ENCODE peak calls at places on chromosomes 2 and 18, in five cellular contexts. V is CD8-positive, alpha-beta T cell; B is MM.1S; N is right atrium auricular region; R is Peyer's patch. L is an unnamed sample. For H3K9me3 and H3K36me3, the result is how much of the 10 kb centered on the place peaks cover.

GRCh38 chr18:8435376-8435775 is 173.9 kb upstream of the RAB12 start:
- DNase-seq in R (no peak), B (no peak), N (no peak), V (no peak), L (no peak)

GRCh38 chr2:50492452-50492851 is 539.5 kb downstream of the NRXN1 start:
- DNase-seq in R (no peak), B (peak), V (no peak), N (no peak), L (no peak)

GRCh38 chr18:55096261-55097026 is 137.2 kb upstream of the CCDC68 start:
- DNase-seq in N (no peak), B (peak), V (no peak), R (no peak), L (no peak)

GRCh38 chr2:56656826-56657225 is 473.0 kb downstream of the CCDC85A start:
- DNase-seq in B (no peak), N (no peak), R (no peak), V (no peak), L (no peak)

GRCh38 chr2:105409717-105410116 is 10.9 kb upstream of the FHL2 start:
- DNase-seq in B (no peak), V (no peak), N (peak), R (no peak), L (no peak)

GRCh38 chr2:88603146-88603545 is 24.1 kb downstream of the EIF2AK3 start:
- DNase-seq in B (no peak), R (no peak), N (no peak), V (no peak), L (no peak)

GRCh38 chr2:85253890-85254289 is 73.9 kb downstream of the TGOLN2 start:
- DNase-seq in B (no peak), V (no peak), R (no peak), N (no peak), L (no peak)

GRCh38 chr2:197924483-197924882 is 120.1 kb downstream of the PLCL1 start:
- DNase-seq in B (no peak), R (no peak), N (no peak), V (no peak), L (no peak)

GRCh38 chr2:215548714-215549113 is 112.8 kb upstream of the FN1 start:
- DNase-seq in V (no peak), B (no peak), R (no peak), N (no peak), L (no peak)

GRCh38 chr18:34158881-34159690 is 65.6 kb downstream of the NOL4 start:
- DNase-seq in R (peak), B (no peak), V (no peak), N (no peak), L (no peak)

GRCh38 chr2:59034791-59035190 is 793.7 kb upstream of the FANCL start:
- DNase-seq in R (no peak), V (no peak), B (no peak), N (no peak), L (no peak)

GRCh38 chr2:158667969-158668368 is 127.1 kb upstream of the DAPL1 start:
- DNase-seq in N (no peak), R (no peak), B (no peak), V (no peak), L (no peak)

GRCh38 chr2:33212151-33212550 is 264.3 kb upstream of the RASGRP3 start:
- DNase-seq in N (peak), B (no peak), V (no peak), R (no peak), L (no peak)

GRCh38 chr2:225466891-225467604 is 67.5 kb downstream of the NYAP2 start:
- DNase-seq in B (no peak), V (no peak), R (no peak), N (no peak), L (no peak)

GRCh38 chr18:79890638-79891037 is 60.8 kb downstream of the SLC66A2 start:
- DNase-seq in N (no peak), B (no peak), V (no peak), R (no peak), L (no peak)
- H3K9me3 ChIP-seq in N (under half), B (under half), V (under half), R (under half), L (under half)

DNA sequence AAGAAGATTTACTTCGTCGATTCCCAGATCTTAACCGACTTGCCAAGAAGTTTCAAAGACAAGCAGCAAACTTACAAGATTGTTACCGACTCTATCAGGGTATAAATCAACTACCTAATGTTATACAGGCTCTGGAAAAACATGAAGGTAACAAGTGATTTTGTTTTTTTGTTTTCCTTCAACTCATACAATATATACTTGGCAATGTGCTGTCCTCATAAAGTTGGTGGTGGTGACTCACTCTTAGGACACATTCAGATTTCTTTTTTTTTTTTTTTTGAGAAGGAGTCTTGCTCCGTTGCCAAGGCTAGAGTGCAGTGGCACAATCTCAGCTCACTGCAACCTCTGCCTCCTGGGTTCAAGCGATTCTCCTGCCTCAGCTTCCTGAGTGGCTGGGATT is 26.8 kb downstream of the MSH2 start:
- DNase-seq in B (no peak), N (no peak), V (no peak), R (no peak), L (no peak)
- H3K36me3 ChIP-seq in B (under half), N (under half), V (under half), R (under half), L (under half)

DNA sequence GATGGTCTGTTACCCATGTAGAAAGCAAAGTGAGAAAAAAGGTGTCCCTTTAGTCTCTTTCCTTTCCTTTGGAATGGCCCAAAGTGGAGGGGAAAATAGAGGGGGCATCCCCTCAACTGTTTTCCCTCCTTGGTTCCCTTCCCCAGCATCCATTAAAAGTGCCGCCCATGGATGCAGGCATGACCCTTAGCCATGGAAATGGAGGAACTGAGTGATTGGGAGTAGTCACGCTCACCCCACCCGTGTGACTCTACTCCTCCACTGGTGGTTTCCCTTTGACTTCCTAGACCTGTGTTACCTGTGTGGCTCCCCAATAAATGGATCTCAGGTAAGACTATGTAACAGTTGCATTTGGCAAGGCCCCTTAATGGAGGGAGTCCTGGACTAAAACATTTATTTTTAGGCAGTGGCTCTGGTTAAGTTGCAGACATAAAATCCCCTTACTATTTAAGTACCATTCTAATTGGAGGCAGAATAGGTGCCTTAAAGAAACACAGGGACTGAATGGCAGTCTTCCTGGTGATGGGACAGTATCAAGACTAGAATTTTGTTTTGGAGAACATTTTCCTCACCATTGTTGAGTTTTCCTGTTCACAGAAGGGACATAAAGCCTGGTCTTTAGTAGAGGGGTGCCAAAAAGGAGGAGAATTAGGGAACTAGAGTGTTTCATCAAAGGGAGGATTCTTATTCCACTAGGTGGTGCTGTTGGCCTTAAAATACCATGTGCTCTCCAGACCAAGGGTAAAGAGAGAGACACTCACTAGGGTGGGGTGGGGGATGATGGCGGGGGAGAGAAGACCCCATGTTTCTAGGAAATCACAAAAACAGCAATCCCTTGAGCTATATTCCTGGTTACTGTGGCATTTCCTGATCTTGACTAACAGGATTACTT is 25.7 kb upstream of the PLA2R1 start:
- DNase-seq in R (no peak), B (peak), V (no peak), N (no peak), L (no peak)
- H3K9me3 ChIP-seq in R (under half), B (under half), V (under half), N (half or more), L (under half)

GRCh38 chr18:12976305-12976704 is 14.9 kb upstream of the CEP192 start:
- DNase-seq in R (no peak), B (no peak), N (no peak), V (no peak), L (no peak)
- H3K36me3 ChIP-seq in R (under half), B (under half), N (under half), V (under half), L (under half)